ENCODE peak calls at places on chromosome 9, in five cellular contexts. One of them, this sample, is unnamed.

GRCh38 chr9:99852617-99853016 is 30.9 kb downstream of the NR4A3 start:
- DNase-seq in fibroblast of mammary gland: no peak
- DNase-seq in CD4-positive, alpha-beta T cell: no peak
- DNase-seq in stomach: no peak
- DNase-seq in GM23338: no peak
- DNase-seq in this sample: no peak

GRCh38 chr9:117343416-117343815 is 71.4 kb downstream of the ASTN2 start:
- DNase-seq in fibroblast of mammary gland: no peak
- DNase-seq in CD4-positive, alpha-beta T cell: no peak
- DNase-seq in stomach: no peak
- DNase-seq in GM23338: no peak
- DNase-seq in this sample: no peak

GRCh38 chr9:127903557-127904475 is 4.4 kb upstream of the ST6GALNAC6 start:
- DNase-seq in fibroblast of mammary gland: no peak
- DNase-seq in CD4-positive, alpha-beta T cell: peak; percentile 58
- DNase-seq in stomach: peak; percentile 68
- DNase-seq in GM23338: peak; percentile 88
- DNase-seq in this sample: no peak

GRCh38 chr9:107274953-107275422 is 8.1 kb upstream of the RAD23B start:
- DNase-seq in fibroblast of mammary gland: peak; percentile 100
- DNase-seq in CD4-positive, alpha-beta T cell: no peak
- DNase-seq in stomach: no peak
- DNase-seq in GM23338: no peak
- DNase-seq in this sample: no peak

GRCh38 chr9:137672907-137673791 is 54.3 kb downstream of the EHMT1 start:
- DNase-seq in fibroblast of mammary gland: peak; percentile 83
- DNase-seq in CD4-positive, alpha-beta T cell: peak; percentile 19
- DNase-seq in stomach: peak; percentile 53
- DNase-seq in GM23338: peak; percentile 88
- DNase-seq in this sample: no peak

GRCh38 chr9:38393128-38393809 is 767 bp downstream of the ALDH1B1 start:
- DNase-seq in fibroblast of mammary gland: no peak
- DNase-seq in CD4-positive, alpha-beta T cell: no peak
- DNase-seq in stomach: no peak
- DNase-seq in GM23338: peak; percentile 16
- DNase-seq in this sample: no peak

GRCh38 chr9:132946624-132947295 is 2.3 kb upstream of the TSC1 start:
- DNase-seq in fibroblast of mammary gland: peak; percentile 48
- DNase-seq in CD4-positive, alpha-beta T cell: no peak
- DNase-seq in stomach: no peak
- DNase-seq in GM23338: peak; percentile 62
- DNase-seq in this sample: no peak

GRCh38 chr9:93652604-93653592 is 76.5 kb downstream of the PHF2 start:
- DNase-seq in fibroblast of mammary gland: no peak
- DNase-seq in CD4-positive, alpha-beta T cell: no peak
- DNase-seq in stomach: no peak
- DNase-seq in GM23338: no peak
- DNase-seq in this sample: no peak

GRCh38 chr9:91047993-91048607 is 246.5 kb downstream of the SYK start:
- DNase-seq in fibroblast of mammary gland: peak; percentile 92
- DNase-seq in CD4-positive, alpha-beta T cell: no peak
- DNase-seq in stomach: no peak
- DNase-seq in GM23338: no peak
- DNase-seq in this sample: no peak

DNA sequence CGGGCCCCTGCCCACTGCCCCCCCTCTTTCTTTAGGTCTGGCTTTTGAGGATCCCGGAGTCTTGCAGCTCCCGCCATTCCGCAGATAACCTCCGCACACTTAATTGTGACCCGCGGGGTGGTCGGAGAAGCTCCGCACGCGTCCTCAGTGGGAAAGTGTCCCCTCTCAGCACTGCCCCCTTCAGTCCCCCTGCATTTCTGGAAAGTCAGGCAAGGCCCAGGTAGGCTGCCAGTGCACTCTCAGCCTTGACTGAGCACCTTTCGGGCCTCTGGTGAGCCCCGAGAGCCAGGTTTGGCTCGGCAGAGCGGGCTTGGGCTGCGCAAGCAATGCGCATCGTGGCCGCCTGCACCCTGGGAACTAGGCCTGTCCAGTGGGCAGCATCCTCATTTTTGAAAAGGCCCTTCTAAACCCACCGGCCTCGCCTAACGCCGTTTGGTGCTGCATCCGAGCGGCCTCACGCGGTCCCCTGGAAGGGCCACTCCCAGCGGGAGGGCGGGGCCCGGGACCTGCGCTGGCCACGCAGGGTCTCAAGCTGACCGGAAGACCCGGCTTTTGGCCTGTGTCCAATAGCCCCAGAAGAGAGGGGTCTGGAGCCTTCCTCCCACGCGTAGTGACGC is 6.7 kb upstream of the DMRT3 start:
- DNase-seq in fibroblast of mammary gland: no peak
- DNase-seq in CD4-positive, alpha-beta T cell: no peak
- DNase-seq in stomach: no peak
- DNase-seq in GM23338: peak; percentile 53
- DNase-seq in this sample: no peak
- TF ChIP-seq CTCF in fibroblast of mammary gland: no peak
- TF ChIP-seq CTCF in CD4-positive, alpha-beta T cell: no peak
- TF ChIP-seq CTCF in stomach: no peak
- TF ChIP-seq CTCF in GM23338: peak; percentile 42
- TF ChIP-seq CTCF in this sample: no peak

GRCh38 chr9:68509689-68510088 is 31.0 kb downstream of the TMEM252 start:
- DNase-seq in fibroblast of mammary gland: no peak
- DNase-seq in CD4-positive, alpha-beta T cell: no peak
- DNase-seq in stomach: no peak
- DNase-seq in GM23338: peak; percentile 85
- DNase-seq in this sample: no peak

GRCh38 chr9:68507796-68508145 is 32.9 kb downstream of the TMEM252 start:
- DNase-seq in fibroblast of mammary gland: no peak
- DNase-seq in CD4-positive, alpha-beta T cell: no peak
- DNase-seq in stomach: no peak
- DNase-seq in GM23338: no peak
- DNase-seq in this sample: no peak

GRCh38 chr9:68508547-68508946 is 32.1 kb downstream of the TMEM252 start:
- DNase-seq in fibroblast of mammary gland: no peak
- DNase-seq in CD4-positive, alpha-beta T cell: no peak
- DNase-seq in stomach: no peak
- DNase-seq in GM23338: no peak
- DNase-seq in this sample: no peak

GRCh38 chr9:68505681-68506409 is 34.8 kb downstream of the TMEM252 start:
- DNase-seq in fibroblast of mammary gland: peak; percentile 7
- DNase-seq in CD4-positive, alpha-beta T cell: no peak
- DNase-seq in stomach: no peak
- DNase-seq in GM23338: no peak
- DNase-seq in this sample: no peak

DNA sequence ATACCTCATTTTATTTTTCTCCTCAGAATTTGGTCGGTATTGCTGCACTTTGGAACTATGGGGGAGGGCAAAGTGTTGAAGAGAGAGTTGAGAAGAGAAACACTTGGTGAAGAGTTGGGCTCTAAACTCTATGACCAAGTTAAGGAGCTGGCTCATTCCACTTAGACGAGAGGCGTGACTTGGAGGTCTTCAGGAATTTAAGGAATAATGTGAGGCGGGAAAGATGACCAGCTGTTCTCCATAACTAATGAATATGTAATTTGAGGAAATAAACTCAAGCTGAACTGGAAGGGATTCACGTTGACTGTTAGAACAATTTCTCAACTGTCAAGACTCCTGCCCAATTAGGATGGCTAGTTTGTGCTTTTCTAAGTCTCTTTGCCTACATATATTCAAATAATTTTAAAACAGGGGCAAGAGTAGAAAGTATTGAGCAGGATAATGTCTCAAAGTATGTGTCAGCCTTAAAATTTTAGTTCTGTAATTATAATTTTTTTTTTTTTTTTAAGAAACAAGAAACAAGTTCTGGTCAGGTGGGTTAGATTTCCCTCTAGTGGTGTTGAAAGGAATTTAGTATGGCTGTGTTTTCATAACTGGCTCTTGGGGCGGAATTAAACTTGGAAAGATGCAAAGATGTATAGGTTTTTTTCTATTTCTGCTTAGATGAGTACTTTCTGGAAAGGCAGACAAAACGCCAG is 33.4 kb downstream of the TMEM252 start:
- DNase-seq in fibroblast of mammary gland: peak; percentile 40
- DNase-seq in CD4-positive, alpha-beta T cell: no peak
- DNase-seq in stomach: no peak
- DNase-seq in GM23338: peak; percentile 32
- DNase-seq in this sample: no peak
- TF ChIP-seq CTCF in fibroblast of mammary gland: peak; percentile 51
- TF ChIP-seq CTCF in CD4-positive, alpha-beta T cell: no peak
- TF ChIP-seq CTCF in stomach: no peak
- TF ChIP-seq CTCF in GM23338: peak; percentile 74
- TF ChIP-seq CTCF in this sample: peak; percentile 78

GRCh38 chr9:32350682-32351081 is 33.8 kb upstream of the ACO1 start:
- DNase-seq in fibroblast of mammary gland: peak; percentile 28
- DNase-seq in CD4-positive, alpha-beta T cell: no peak
- DNase-seq in stomach: no peak
- DNase-seq in GM23338: peak; percentile 53
- DNase-seq in this sample: no peak

GRCh38 chr9:32348289-32348688 is 36.2 kb upstream of the ACO1 start:
- DNase-seq in fibroblast of mammary gland: peak; percentile 23
- DNase-seq in CD4-positive, alpha-beta T cell: no peak
- DNase-seq in stomach: no peak
- DNase-seq in GM23338: no peak
- DNase-seq in this sample: no peak

GRCh38 chr9:32351845-32352244 is 32.6 kb upstream of the ACO1 start:
- DNase-seq in fibroblast of mammary gland: no peak
- DNase-seq in CD4-positive, alpha-beta T cell: no peak
- DNase-seq in stomach: no peak
- DNase-seq in GM23338: peak; percentile 81
- DNase-seq in this sample: no peak
- TF ChIP-seq CTCF in fibroblast of mammary gland: no peak
- TF ChIP-seq CTCF in CD4-positive, alpha-beta T cell: no peak
- TF ChIP-seq CTCF in stomach: no peak
- TF ChIP-seq CTCF in GM23338: peak; percentile 58
- TF ChIP-seq CTCF in this sample: no peak

GRCh38 chr9:86795861-86796497 is 151.3 kb downstream of the GAS1 start:
- DNase-seq in fibroblast of mammary gland: peak; percentile 93
- DNase-seq in CD4-positive, alpha-beta T cell: no peak
- DNase-seq in stomach: no peak
- DNase-seq in GM23338: peak; percentile 64
- DNase-seq in this sample: no peak
- TF ChIP-seq CTCF in fibroblast of mammary gland: peak; percentile 61
- TF ChIP-seq CTCF in CD4-positive, alpha-beta T cell: no peak
- TF ChIP-seq CTCF in stomach: no peak
- TF ChIP-seq CTCF in GM23338: peak; percentile 17
- TF ChIP-seq CTCF in this sample: peak; percentile 23

GRCh38 chr9:71928376-71928775 is 16.9 kb downstream of the C9orf85 start:
- DNase-seq in fibroblast of mammary gland: peak; percentile 70
- DNase-seq in CD4-positive, alpha-beta T cell: no peak
- DNase-seq in stomach: no peak
- DNase-seq in GM23338: no peak
- DNase-seq in this sample: no peak
- TF ChIP-seq CTCF in fibroblast of mammary gland: no peak
- TF ChIP-seq CTCF in CD4-positive, alpha-beta T cell: no peak
- TF ChIP-seq CTCF in stomach: no peak
- TF ChIP-seq CTCF in GM23338: no peak
- TF ChIP-seq CTCF in this sample: no peak

GRCh38 chr9:122402403-122403268 is 31.8 kb downstream of the PTGS1 start:
- DNase-seq in fibroblast of mammary gland: peak; percentile 99
- DNase-seq in CD4-positive, alpha-beta T cell: no peak
- DNase-seq in stomach: no peak
- DNase-seq in GM23338: no peak
- DNase-seq in this sample: no peak

GRCh38 chr9:122403381-122404002 is 32.7 kb downstream of the PTGS1 start:
- DNase-seq in fibroblast of mammary gland: no peak
- DNase-seq in CD4-positive, alpha-beta T cell: no peak
- DNase-seq in stomach: no peak
- DNase-seq in GM23338: no peak
- DNase-seq in this sample: no peak

DNA sequence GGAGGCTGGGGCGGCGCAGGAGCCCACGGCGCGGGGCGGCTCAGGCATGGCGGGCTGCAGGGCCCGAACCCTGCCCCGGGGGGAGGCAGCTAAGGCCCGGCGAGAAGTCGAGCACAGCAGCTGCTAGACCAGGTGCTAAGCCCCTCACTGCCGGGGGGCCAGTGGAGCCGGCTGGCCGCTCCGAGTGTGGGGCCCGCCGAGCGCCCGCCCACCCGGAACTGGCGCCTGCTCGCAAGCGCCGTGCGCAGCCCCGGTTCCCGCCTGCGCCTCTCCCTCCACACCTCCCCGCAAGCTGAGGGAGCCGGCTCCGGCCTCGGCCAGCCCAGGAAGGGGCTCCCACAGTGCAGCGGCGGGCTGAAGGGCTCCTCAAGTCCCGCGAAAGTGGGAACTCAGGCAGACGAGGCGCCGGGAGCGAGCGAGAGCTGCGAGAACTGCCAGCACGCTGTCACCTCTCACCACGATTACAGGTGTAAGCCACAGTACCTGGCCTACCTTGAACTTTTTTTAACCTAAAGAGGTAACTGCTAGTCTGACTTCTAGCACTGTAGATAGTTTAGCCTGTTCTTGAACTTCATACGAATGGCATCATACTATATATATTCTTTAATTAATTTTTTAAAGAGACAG is 35.6 kb downstream of the PTGS1 start:
- DNase-seq in fibroblast of mammary gland: no peak
- DNase-seq in CD4-positive, alpha-beta T cell: no peak
- DNase-seq in stomach: no peak
- DNase-seq in GM23338: no peak
- DNase-seq in this sample: no peak
- TF ChIP-seq CTCF in fibroblast of mammary gland: no peak
- TF ChIP-seq CTCF in CD4-positive, alpha-beta T cell: no peak
- TF ChIP-seq CTCF in stomach: no peak
- TF ChIP-seq CTCF in GM23338: no peak
- TF ChIP-seq CTCF in this sample: no peak

DNA sequence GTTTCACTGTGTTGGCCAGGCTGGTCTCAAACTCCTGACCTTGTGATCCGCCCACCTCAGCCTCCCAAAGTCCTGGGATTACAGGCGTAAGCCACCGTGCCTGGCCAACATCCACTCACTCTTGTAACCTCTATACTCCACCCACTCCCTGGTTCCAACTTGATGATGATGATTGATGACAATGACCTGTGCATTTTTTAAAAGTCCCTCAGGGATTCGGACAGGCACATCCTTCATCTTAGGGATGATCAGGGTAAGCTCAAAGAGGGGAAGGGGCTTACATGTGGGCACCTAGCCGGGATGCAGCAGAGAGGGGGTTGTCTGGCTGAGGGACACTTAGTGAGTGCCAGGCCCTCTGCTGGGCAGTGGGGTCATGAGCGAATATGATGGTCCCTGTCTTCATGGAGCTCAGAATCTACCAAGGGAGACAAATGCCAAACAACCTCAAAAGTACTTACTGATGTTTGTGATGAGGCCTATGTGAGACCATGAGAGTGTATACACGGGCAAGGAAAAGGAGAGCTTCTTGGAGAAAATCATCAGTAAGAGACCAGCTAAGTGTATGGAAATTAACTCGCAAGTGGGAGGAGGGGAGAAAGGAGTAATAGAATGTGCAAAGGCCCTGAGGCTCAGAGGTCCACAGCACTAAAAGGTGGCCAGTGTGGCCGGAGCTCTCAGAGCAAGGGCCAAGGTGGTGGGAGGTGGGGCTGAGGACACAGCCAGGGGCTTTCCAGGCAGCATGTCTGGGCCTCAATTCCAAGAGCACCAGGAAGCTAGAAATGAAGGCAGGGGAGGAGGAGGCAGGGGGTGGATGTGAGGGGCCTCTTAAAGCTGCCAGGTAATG is 27.4 kb downstream of the LHX2 start:
- DNase-seq in fibroblast of mammary gland: no peak
- DNase-seq in CD4-positive, alpha-beta T cell: no peak
- DNase-seq in stomach: no peak
- DNase-seq in GM23338: no peak
- DNase-seq in this sample: no peak
- TF ChIP-seq CTCF in fibroblast of mammary gland: peak; percentile 3
- TF ChIP-seq CTCF in CD4-positive, alpha-beta T cell: no peak
- TF ChIP-seq CTCF in stomach: no peak
- TF ChIP-seq CTCF in GM23338: peak; percentile 18
- TF ChIP-seq CTCF in this sample: no peak

This sample was measured in thoracic aorta.